ENCODE peak calls at places on chromosomes 1 and 21, in four cellular contexts. F, N, H and X are unnamed samples.

GRCh38 chr1:16922466-16922865 is 735 bp downstream of the CROCC start:
- DNase-seq in F (peak), H (no peak), N (peak), X (no peak)

GRCh38 chr1:36804669-36805314 is 229.5 kb downstream of the GRIK3 start:
- DNase-seq in F (peak), N (no peak), H (no peak), X (no peak)

GRCh38 chr1:12426030-12426429 is 192.0 kb downstream of the DHRS3 start:
- DNase-seq in H (no peak), N (no peak), F (no peak), X (no peak)

GRCh38 chr1:229280921-229281320 is 10.0 kb downstream of the RAB4A start:
- DNase-seq in H (no peak), N (no peak), F (no peak), X (no peak)

GRCh38 chr1:207797229-207797973 is 45.5 kb downstream of the CD46 start:
- DNase-seq in H (peak), N (peak), F (no peak), X (peak)

GRCh38 chr1:21436488-21437340 is 3.2 kb upstream of the NBPF3 start:
- DNase-seq in F (no peak), N (no peak), H (no peak), X (no peak)

GRCh38 chr1:22295856-22296255 is 153.0 kb upstream of the WNT4 start:
- DNase-seq in F (no peak), N (no peak), H (no peak), X (peak)

GRCh38 chr1:18347559-18347958 is 133.2 kb upstream of the KLHDC7A start:
- DNase-seq in H (no peak), N (no peak), F (no peak), X (no peak)

GRCh38 chr1:68231627-68232303 is 558 bp downstream of the WLS start:
- DNase-seq in H (no peak), F (no peak), N (peak), X (peak)

GRCh38 chr1:235500971-235501540 is 3.2 kb downstream of the B3GALNT2 start:
- DNase-seq in H (no peak), N (no peak), F (no peak), X (no peak)

GRCh38 chr1:201066986-201067385 is 43.5 kb upstream of the KIF21B start:
- DNase-seq in N (no peak), F (no peak), H (no peak), X (no peak)

GRCh38 chr1:13781907-13782633 is 82.1 kb downstream of the PRDM2 start:
- DNase-seq in F (no peak), N (no peak), H (no peak), X (no peak)

GRCh38 chr1:197360068-197360467 is 92.0 kb downstream of the CRB1 start:
- DNase-seq in N (no peak), F (no peak), H (no peak), X (no peak)

GRCh38 chr1:226870323-226871046 is at the start of gene PSEN2:
- DNase-seq in H (peak), N (peak), F (no peak), X (peak)

GRCh38 chr1:175434268-175434860 is 241.8 kb upstream of the KIAA0040 start:
- DNase-seq in H (no peak), N (no peak), F (no peak), X (no peak)

GRCh38 chr1:92324784-92325183 is 25.9 kb downstream of the RPAP2 start:
- DNase-seq in H (no peak), N (no peak), F (no peak), X (no peak)

GRCh38 chr1:38209986-38210385 is 163.4 kb upstream of the POU3F1 start:
- DNase-seq in H (no peak), N (no peak), F (no peak), X (no peak)

GRCh38 chr21:15309721-15310120 is 244.9 kb upstream of the NRIP1 start:
- DNase-seq in F (no peak), H (no peak), N (no peak), X (peak)

GRCh38 chr1:32393832-32394140 is 455 bp downstream of the BSDC1 start:
- DNase-seq in H (peak), F (no peak), N (no peak), X (no peak)

GRCh38 chr1:208179303-208179702 is 64.9 kb downstream of the PLXNA2 start:
- DNase-seq in H (no peak), N (no peak), F (no peak), X (peak)

GRCh38 chr21:26280715-26281310 is 110.2 kb upstream of the APP start:
- DNase-seq in F (no peak), H (no peak), N (no peak), X (no peak)

GRCh38 chr21:36744560-36745231 is 45.8 kb downstream of the SIM2 start:
- DNase-seq in H (no peak), F (no peak), N (peak), X (no peak)

GRCh38 chr1:90045853-90046563 is 51.1 kb downstream of the ZNF326 start:
- DNase-seq in F (no peak), N (no peak), H (no peak), X (no peak)

GRCh38 chr1:198463709-198464108 is 76.8 kb downstream of the ATP6V1G3 start:
- DNase-seq in H (no peak), N (no peak), F (no peak), X (no peak)

GRCh38 chr1:156119503-156120209 is 5.1 kb downstream of the LMNA start:
- DNase-seq in N (no peak), F (no peak), H (no peak), X (no peak)

GRCh38 chr21:45098867-45099266 is 24.5 kb downstream of the ADARB1 start:
- DNase-seq in H (no peak), F (no peak), N (no peak), X (no peak)

GRCh38 chr1:153368477-153368876 is 6.9 kb downstream of the S100A12 start:
- DNase-seq in F (no peak), H (no peak), N (no peak), X (no peak)

GRCh38 chr1:28507646-28508434 is 2.0 kb downstream of the RCC1 start:
- DNase-seq in H (no peak), F (no peak), N (no peak), X (no peak)

GRCh38 chr1:239719642-239720258 is 333.4 kb downstream of the CHRM3 start:
- DNase-seq in H (no peak), N (no peak), F (no peak), X (no peak)

GRCh38 chr21:44049182-44049581 is 37.1 kb downstream of the TRAPPC10 start:
- DNase-seq in F (no peak), H (no peak), N (no peak), X (no peak)

GRCh38 chr21:17784604-17785402 is 34.4 kb downstream of the C21orf91 start:
- DNase-seq in H (no peak), N (no peak), F (no peak), X (no peak)

GRCh38 chr1:31297273-31298247 is 728 bp downstream of the ZCCHC17 start:
- DNase-seq in H (no peak), F (no peak), N (no peak), X (no peak)

GRCh38 chr1:8077120-8077573 is 51.0 kb upstream of the ERRFI1 start:
- DNase-seq in F (no peak), N (peak), H (no peak), X (no peak)

GRCh38 chr1:194786027-194786426 is 1599.6 kb upstream of the B3GALT2 start:
- DNase-seq in H (no peak), F (no peak), N (no peak), X (no peak)

GRCh38 chr1:219837274-219837993 is 90.9 kb downstream of the SLC30A10 start:
- DNase-seq in N (no peak), F (no peak), H (no peak), X (no peak)

GRCh38 chr1:207499573-207499972 is 3.6 kb downstream of the CR1 start:
- DNase-seq in F (no peak), H (peak), N (peak), X (peak)